ENCODE peak calls at places on chromosomes 1 and 21, in eight cellular contexts. R, C, Q, G, U, W, N and F are unnamed samples.

GRCh38 chr1:8821084-8821483 is 3.6 kb upstream of the RERE start:
- DNase-seq in C (no peak), Q (no peak), U (peak), G (no peak), N (no peak), W (peak), R (no peak), F (no peak)

GRCh38 chr21:40047993-40048730 is 180.9 kb downstream of the PCP4 start:
- DNase-seq in N (no peak), U (no peak), W (no peak), Q (no peak), R (no peak), G (no peak), C (peak), F (no peak)

GRCh38 chr1:212909652-212910063 is 40.7 kb upstream of the VASH2 start:
- DNase-seq in Q (no peak), N (no peak), C (no peak), R (no peak), U (no peak), G (no peak), W (no peak), F (no peak)

GRCh38 chr1:19412654-19413053 is 72.7 kb downstream of the CAPZB start:
- DNase-seq in U (no peak), G (no peak), R (no peak), C (no peak), N (no peak), Q (no peak), W (no peak), F (no peak)

GRCh38 chr1:101769520-101769919 is 227.2 kb downstream of the OLFM3 start:
- DNase-seq in W (peak), U (peak), N (no peak), Q (no peak), R (no peak), C (no peak), G (no peak), F (no peak)

GRCh38 chr21:42187976-42188653 is 30.8 kb upstream of the ABCG1 start:
- DNase-seq in W (peak), U (no peak), N (peak), C (peak), R (no peak), G (peak), Q (no peak), F (no peak)

GRCh38 chr1:183676515-183677189 is 23.5 kb upstream of the APOBEC4 start:
- DNase-seq in G (no peak), U (no peak), Q (no peak), C (no peak), R (no peak), N (no peak), W (peak), F (no peak)

GRCh38 chr1:14824314-14824915 is 225.9 kb downstream of the KAZN start:
- DNase-seq in R (no peak), G (no peak), U (no peak), W (no peak), Q (peak), C (no peak), N (no peak), F (no peak)